ENCODE peak calls at places on chromosomes 4 and X, in five cellular contexts. B, C, G, V and W are unnamed samples.
A peak's percentile ranks its signal among the peaks of the same experiment; 100 is the strongest.

GRCh38 chrX:134338527-134338926 is 101.5 kb downstream of the CCDC160 start:
- DNase-seq in B (no peak), C (no peak), G (no peak), V (no peak), W (no peak)

GRCh38 chr4:127479031-127479622 is 153.6 kb upstream of the INTU start:
- DNase-seq in B (no peak), C (no peak), G (peak; percentile 57), V (no peak), W (no peak)

GRCh38 chr4:167985565-167985964 is 106.8 kb upstream of the ANXA10 start:
- DNase-seq in B (no peak), C (no peak), G (no peak), V (no peak), W (no peak)

GRCh38 chr4:151968643-151969042 is 207.8 kb upstream of the GATB start:
- DNase-seq in B (no peak), C (no peak), G (no peak), V (no peak), W (no peak)

GRCh38 chr4:115678425-115678941 is 565.1 kb upstream of the NDST4 start:
- DNase-seq in B (no peak), C (peak; percentile 40), G (no peak), V (no peak), W (no peak)

GRCh38 chr4:107183155-107183774 is 147.2 kb upstream of the DKK2 start:
- DNase-seq in B (no peak), C (peak; percentile 57), G (peak; percentile 72), V (no peak), W (no peak)

GRCh38 chr4:67702166-67702565 is 1.2 kb upstream of the UBA6 start:
- DNase-seq in B (no peak), C (no peak), G (no peak), V (no peak), W (no peak)

GRCh38 chrX:148380107-148380506 is 120.3 kb upstream of the AFF2 start:
- DNase-seq in B (no peak), C (no peak), G (no peak), V (no peak), W (no peak)

GRCh38 chrX:100447563-100448397 is 37.7 kb upstream of the PCDH19 start:
- DNase-seq in B (no peak), C (peak; percentile 85), G (peak; percentile 63), V (no peak), W (no peak)

GRCh38 chrX:68820476-68821110 is 8.2 kb upstream of the EFNB1 start:
- DNase-seq in B (no peak), C (no peak), G (no peak), V (no peak), W (no peak)

GRCh38 chrX:10146350-10146749 is 10.4 kb upstream of the CLCN4 start:
- DNase-seq in B (no peak), C (no peak), G (no peak), V (no peak), W (no peak)

GRCh38 chrX:120315776-120316175 is 4.5 kb upstream of the TMEM255A start:
- DNase-seq in B (no peak), C (no peak), G (no peak), V (no peak), W (no peak)

GRCh38 chr4:8725071-8725841 is 132.7 kb downstream of the CPZ start:
- DNase-seq in B (peak; percentile 18), C (peak; percentile 62), G (no peak), V (no peak), W (peak; percentile 6)

GRCh38 chr4:155530290-155530689 is 136.4 kb upstream of the GUCY1A1 start:
- DNase-seq in B (no peak), C (no peak), G (no peak), V (no peak), W (no peak)

GRCh38 chr4:5033266-5033945 is 14.1 kb upstream of the CYTL1 start:
- DNase-seq in B (no peak), C (no peak), G (no peak), V (no peak), W (no peak)

GRCh38 chr4:102196221-102196620 is 149.1 kb downstream of the SLC39A8 start:
- DNase-seq in B (no peak), C (no peak), G (peak; percentile 12), V (no peak), W (no peak)

GRCh38 chr4:37567781-37568180 is 118.4 kb downstream of the RELL1 start:
- DNase-seq in B (no peak), C (no peak), G (no peak), V (no peak), W (no peak)

GRCh38 chr4:16212138-16212782 is 14.0 kb downstream of the TAPT1 start:
- DNase-seq in B (no peak), C (no peak), G (no peak), V (no peak), W (no peak)

GRCh38 chr4:19455196-19455595 is 796.5 kb upstream of the SLIT2 start:
- DNase-seq in B (no peak), C (no peak), G (no peak), V (no peak), W (no peak)

GRCh38 chr4:44447563-44448504 is 775 bp downstream of the KCTD8 start:
- DNase-seq in B (peak; percentile 25), C (peak; percentile 87), G (peak; percentile 74), V (no peak), W (peak; percentile 15)

GRCh38 chrX:134246282-134246681 is 9.3 kb downstream of the CCDC160 start:
- DNase-seq in B (no peak), C (peak; percentile 45), G (peak; percentile 49), V (no peak), W (no peak)

GRCh38 chr4:173317003-173317402 is 17.2 kb downstream of the HMGB2 start:
- DNase-seq in B (no peak), C (peak; percentile 72), G (peak; percentile 53), V (no peak), W (no peak)
- TF ChIP-seq CTCF in B (no peak), C (peak; percentile 79), G (peak; percentile 53), V (no peak), W (no peak)

DNA sequence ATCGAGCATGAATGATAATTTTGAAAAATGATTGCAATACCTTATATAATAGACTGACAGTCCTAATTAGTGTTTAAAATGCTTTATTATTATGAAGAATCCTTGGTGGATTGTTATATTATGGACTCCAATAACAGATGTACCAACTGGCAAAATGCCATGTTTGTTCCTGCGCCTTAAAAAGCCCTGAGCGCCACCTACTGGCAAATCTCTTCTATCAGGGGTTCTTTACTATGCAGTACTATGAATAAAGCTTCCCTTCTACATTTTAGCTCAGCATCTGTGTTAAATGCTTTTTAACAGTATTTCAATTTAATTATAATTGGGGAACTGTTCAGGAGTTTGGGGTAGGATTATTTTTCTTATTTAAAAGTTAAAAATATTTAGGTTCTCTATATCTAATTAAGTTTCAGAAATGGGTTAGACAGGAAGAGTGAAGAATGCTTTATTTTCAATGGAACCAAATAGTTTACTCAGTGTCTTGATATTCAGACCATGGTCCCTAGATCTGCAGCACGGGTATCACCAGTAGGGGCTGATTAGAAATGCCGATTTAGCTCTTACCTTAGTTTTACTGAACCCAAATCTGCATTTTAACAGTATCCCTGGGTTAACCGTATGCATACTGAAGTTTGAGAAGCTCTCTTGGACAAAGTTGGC is 20.0 kb downstream of the CFAP97 start:
- DNase-seq in B (peak; percentile 41), C (peak; percentile 84), G (peak; percentile 83), V (peak; percentile 70), W (no peak)
- TF ChIP-seq CTCF in B (peak; percentile 54), C (peak; percentile 89), G (peak; percentile 88), V (peak; percentile 93), W (peak; percentile 72)

DNA sequence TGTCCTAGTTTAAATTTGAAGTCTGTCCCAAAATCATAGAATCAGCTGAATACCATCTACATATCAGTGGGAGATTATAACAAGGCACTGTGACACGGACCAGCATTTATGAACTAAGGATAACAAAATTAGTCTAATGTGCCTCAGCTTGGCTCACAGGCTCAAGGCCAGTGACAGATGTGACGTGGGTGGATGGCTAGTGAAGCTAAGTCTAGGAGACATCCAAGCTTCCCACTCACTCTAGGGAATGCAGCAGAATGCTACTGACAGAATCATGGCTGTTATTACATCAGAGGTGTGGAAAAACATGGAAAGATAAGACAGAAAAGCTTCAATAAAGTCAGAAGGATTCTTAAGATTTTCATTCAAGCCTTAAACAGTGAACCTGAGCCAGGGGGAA is 329.9 kb downstream of the NAF1 start:
- DNase-seq in B (no peak), C (no peak), G (no peak), V (no peak), W (no peak)
- TF ChIP-seq CTCF in B (no peak), C (no peak), G (no peak), V (no peak), W (no peak)

GRCh38 chr4:27357283-27357682 is 496.6 kb downstream of the STIM2 start:
- DNase-seq in B (no peak), C (no peak), G (no peak), V (no peak), W (no peak)
- TF ChIP-seq CTCF in B (no peak), C (peak; percentile 64), G (peak; percentile 54), V (no peak), W (no peak)

DNA sequence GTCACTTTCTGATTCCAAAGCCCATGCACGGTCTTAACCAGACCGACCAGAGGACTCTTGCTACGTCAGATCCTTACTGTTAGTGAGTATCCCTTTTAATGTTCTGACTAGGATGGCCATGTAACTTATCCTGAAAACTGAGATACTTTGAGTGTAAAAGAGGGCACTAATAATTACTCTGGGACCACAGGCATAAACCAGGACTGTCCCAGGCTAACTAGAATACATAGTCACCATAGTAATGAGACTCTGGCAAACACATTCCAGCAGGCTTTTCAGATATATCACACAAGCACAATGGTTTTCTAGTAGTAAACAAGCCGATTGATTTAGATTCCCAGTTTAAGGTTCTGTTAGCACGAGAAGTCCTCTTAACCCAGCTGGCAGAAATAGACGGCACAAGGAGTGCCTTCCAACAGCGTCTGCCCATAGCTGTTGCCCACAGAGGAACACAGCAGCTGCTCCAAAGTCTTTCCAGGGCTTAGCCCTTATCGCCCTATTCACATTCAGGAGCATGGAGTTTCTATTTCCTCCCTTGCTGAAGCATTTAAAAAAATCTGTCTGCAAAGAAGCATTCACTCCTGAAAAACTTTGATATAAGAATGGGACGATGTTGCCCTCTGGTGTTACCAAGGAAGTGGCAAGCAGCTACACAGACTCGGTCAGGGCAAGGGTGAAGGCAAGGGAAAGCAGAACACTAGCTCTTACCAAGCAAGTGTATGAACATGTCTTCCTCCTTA is 92.4 kb downstream of the CXCL13 start:
- DNase-seq in B (no peak), C (peak; percentile 75), G (peak; percentile 37), V (no peak), W (no peak)
- TF ChIP-seq CTCF in B (no peak), C (peak; percentile 68), G (peak; percentile 42), V (no peak), W (no peak)